ENCODE peak calls at places on chromosomes 12 and 14, in seven cellular contexts. Z, U, X, G, T, W and N are unnamed samples.

GRCh38 chr12:24931666-24932405 is 17.1 kb downstream of the BCAT1 start:
- DNase-seq in G (no peak), W (no peak), X (no peak), Z (no peak), U (peak), T (no peak), N (no peak)

GRCh38 chr12:72673853-72674252 is 401.7 kb downstream of the TRHDE start:
- DNase-seq in X (no peak), W (no peak), T (no peak), G (no peak), U (no peak), Z (no peak), N (no peak)

GRCh38 chr14:64971452-64971889 is 665 bp downstream of the RAB15 start:
- DNase-seq in X (no peak), Z (no peak), G (no peak), U (no peak), T (no peak), W (no peak), N (no peak)

GRCh38 chr12:2997989-2998670 is 38.9 kb downstream of the TEAD4 start:
- DNase-seq in Z (no peak), U (no peak), G (no peak), X (no peak), T (no peak), W (no peak), N (no peak)

GRCh38 chr12:53770281-53770680 is 18.5 kb upstream of the CISTR start:
- DNase-seq in U (peak), W (no peak), Z (no peak), G (no peak), X (peak), T (no peak), N (no peak)

GRCh38 chr12:99130808-99131538 is 485.9 kb downstream of the APAF1 start:
- DNase-seq in U (no peak), T (no peak), W (peak), X (no peak), G (no peak), Z (no peak), N (no peak)

GRCh38 chr12:75704664-75705063 is 193.3 kb upstream of the KRR1 start:
- DNase-seq in T (no peak), X (no peak), W (no peak), U (peak), Z (no peak), G (no peak), N (no peak)

GRCh38 chr14:103316723-103317122 is 17.3 kb upstream of the EIF5 start:
- DNase-seq in T (no peak), U (no peak), W (no peak), X (no peak), Z (no peak), G (no peak), N (peak)

GRCh38 chr12:131131808-131132117 is 178.1 kb downstream of the ADGRD1 start:
- DNase-seq in W (no peak), X (no peak), T (no peak), Z (no peak), G (no peak), U (no peak), N (no peak)

GRCh38 chr12:76704693-76705092 is 59.2 kb upstream of the ZDHHC17 start:
- DNase-seq in T (no peak), U (no peak), Z (no peak), W (no peak), X (no peak), G (no peak), N (no peak)

GRCh38 chr12:41514907-41515306 is 326.8 kb downstream of the PDZRN4 start:
- DNase-seq in T (peak), Z (no peak), G (no peak), X (no peak), W (no peak), U (no peak), N (no peak)

GRCh38 chr12:28876423-28876822 is 272.7 kb upstream of the FAR2 start:
- DNase-seq in W (no peak), U (no peak), Z (no peak), T (no peak), X (no peak), G (no peak), N (no peak)

GRCh38 chr14:90489916-90490726 is 93.3 kb downstream of the CALM1 start:
- DNase-seq in G (no peak), X (no peak), W (no peak), Z (no peak), U (peak), T (no peak), N (no peak)

GRCh38 chr12:101642115-101643067 is 47.6 kb downstream of the MYBPC1 start:
- DNase-seq in W (peak), X (no peak), U (no peak), T (peak), G (peak), Z (peak), N (peak)

GRCh38 chr12:47910486-47910885 is 5.7 kb upstream of the VDR start:
- DNase-seq in W (peak), T (peak), X (peak), U (no peak), Z (no peak), G (no peak), N (no peak)

GRCh38 chr12:120115692-120116442 is 686 bp downstream of the RAB35 start:
- DNase-seq in Z (no peak), X (peak), G (no peak), W (peak), U (peak), T (peak), N (peak)

GRCh38 chr14:59123975-59124374 is 64.5 kb upstream of the DAAM1 start:
- DNase-seq in Z (no peak), T (peak), X (peak), W (peak), G (no peak), U (peak), N (no peak)

GRCh38 chr14:99554757-99555531 is 49.1 kb downstream of the CCDC85C start:
- DNase-seq in U (no peak), T (no peak), G (no peak), X (no peak), W (no peak), Z (no peak), N (no peak)

GRCh38 chr14:41280745-41281144 is 325.9 kb upstream of the LRFN5 start:
- DNase-seq in G (no peak), T (peak), W (peak), U (no peak), X (peak), Z (no peak), N (no peak)

GRCh38 chr12:10048531-10048930 is 18.0 kb downstream of the CLEC9A start:
- DNase-seq in W (no peak), G (no peak), X (no peak), U (no peak), Z (no peak), T (no peak), N (no peak)

GRCh38 chr14:93964281-93964680 is 12.1 kb downstream of the ASB2 start:
- DNase-seq in X (no peak), W (no peak), Z (no peak), U (no peak), T (no peak), G (no peak), N (no peak)

GRCh38 chr12:25395227-25395626 is 144.5 kb upstream of the KRAS start:
- DNase-seq in G (no peak), T (no peak), W (no peak), U (no peak), X (no peak), Z (no peak), N (no peak)

GRCh38 chr12:49838973-49839633 is 3.8 kb downstream of the BCDIN3D start:
- DNase-seq in T (peak), U (peak), X (peak), Z (no peak), W (peak), G (no peak), N (no peak)

GRCh38 chr14:69624131-69624530 is 12.7 kb downstream of the SUSD6 start:
- DNase-seq in Z (no peak), G (no peak), T (no peak), W (no peak), U (no peak), X (no peak), N (no peak)

GRCh38 chr12:18284461-18284860 is 23.1 kb downstream of the PIK3C2G start:
- DNase-seq in W (no peak), T (no peak), U (no peak), Z (no peak), G (no peak), X (no peak), N (no peak)

GRCh38 chr12:12819221-12819620 is 6.1 kb downstream of the DDX47 start:
- DNase-seq in U (no peak), X (no peak), T (no peak), Z (no peak), W (no peak), G (no peak), N (no peak)

GRCh38 chr14:62313228-62313627 is 551.0 kb downstream of the SNAPC1 start:
- DNase-seq in T (no peak), G (no peak), X (no peak), U (no peak), W (no peak), Z (no peak), N (no peak)

GRCh38 chr14:53043107-53043704 is 92.4 kb upstream of the FERMT2 start:
- DNase-seq in W (peak), G (no peak), U (peak), T (no peak), X (peak), Z (no peak), N (no peak)

GRCh38 chr14:76426161-76426696 is 50.3 kb downstream of the ESRRB start:
- DNase-seq in Z (no peak), U (no peak), X (no peak), T (no peak), G (no peak), W (no peak), N (no peak)

GRCh38 chr14:76434220-76434619 is 58.3 kb downstream of the ESRRB start:
- DNase-seq in U (no peak), G (no peak), W (no peak), X (no peak), T (no peak), Z (no peak), N (no peak)

GRCh38 chr14:76430017-76430416 is 54.1 kb downstream of the ESRRB start:
- DNase-seq in W (no peak), G (no peak), U (no peak), T (no peak), Z (no peak), X (no peak), N (no peak)

GRCh38 chr14:76432967-76433752 is 57.2 kb downstream of the ESRRB start:
- DNase-seq in G (no peak), W (peak), T (peak), X (no peak), U (no peak), Z (peak), N (no peak)

GRCh38 chr14:76430475-76430980 is 54.6 kb downstream of the ESRRB start:
- DNase-seq in T (no peak), W (peak), G (no peak), X (no peak), U (no peak), Z (no peak), N (no peak)
- H4K8ac ChIP-seq in T (no peak), W (no peak), G (no peak), X (no peak), U (no peak), Z (no peak), N (no peak)

DNA sequence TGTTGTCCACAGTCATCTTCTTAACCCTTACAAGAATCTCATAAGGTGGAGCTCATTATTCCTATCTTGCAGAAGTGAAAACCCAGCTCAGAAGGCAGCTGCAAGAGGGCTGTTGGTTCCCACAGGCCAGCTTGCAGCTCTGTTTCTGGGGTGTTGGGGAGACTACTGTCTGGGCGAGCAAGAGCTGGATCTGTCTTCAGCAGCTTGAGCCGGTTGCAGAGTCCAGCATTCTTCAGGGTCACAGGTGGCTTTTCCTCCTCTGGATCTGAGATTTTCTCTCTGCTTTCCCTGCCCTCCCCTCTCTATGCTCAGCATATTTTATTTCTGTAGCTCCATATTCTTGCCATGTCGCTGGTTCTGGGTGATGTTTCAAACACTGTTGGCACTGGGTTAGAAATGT is 87.4 kb downstream of the PAPOLA start:
- DNase-seq in U (no peak), W (no peak), G (no peak), Z (no peak), X (no peak), T (no peak), N (peak)
- H3K23ac ChIP-seq in U (no peak), W (no peak), G (no peak), Z (no peak), X (no peak), T (no peak), N (no peak)

GRCh38 chr14:33430414-33430813 is 491.7 kb downstream of the NPAS3 start:
- DNase-seq in U (no peak), X (no peak), W (no peak), Z (peak), G (no peak), T (no peak), N (no peak)

GRCh38 chr14:33435911-33436310 is 497.2 kb downstream of the NPAS3 start:
- DNase-seq in X (peak), T (no peak), G (no peak), U (peak), Z (no peak), W (peak), N (no peak)

GRCh38 chr14:33432407-33433023 is 493.8 kb downstream of the NPAS3 start:
- DNase-seq in T (no peak), X (peak), G (no peak), Z (no peak), U (peak), W (peak), N (no peak)
- H4K8ac ChIP-seq in T (no peak), X (no peak), G (no peak), Z (no peak), U (no peak), W (no peak), N (no peak)

DNA sequence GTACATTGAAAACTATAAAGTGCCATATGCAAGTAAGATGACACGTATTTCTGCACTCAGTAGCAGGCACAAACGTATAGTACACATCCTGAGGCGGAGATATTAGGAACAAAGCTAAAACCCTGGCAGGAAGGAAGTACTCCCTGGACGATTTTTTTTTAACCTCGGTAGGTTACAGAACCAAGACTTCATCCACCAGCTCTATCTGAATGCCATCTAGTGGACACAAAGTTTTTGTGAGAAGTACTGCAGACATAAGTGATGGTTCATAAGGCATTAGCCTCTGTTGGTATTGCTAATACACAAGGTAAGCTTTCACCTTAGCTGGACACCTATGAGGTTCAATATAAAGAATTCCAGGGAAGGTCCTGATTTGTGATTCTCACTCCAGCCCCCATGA is 83.0 kb upstream of the CCDC196 start:
- DNase-seq in W (peak), T (peak), Z (no peak), X (peak), U (peak), G (no peak), N (no peak)
- H3K23ac ChIP-seq in W (no peak), T (no peak), Z (no peak), X (no peak), U (no peak), G (no peak), N (no peak)

DNA sequence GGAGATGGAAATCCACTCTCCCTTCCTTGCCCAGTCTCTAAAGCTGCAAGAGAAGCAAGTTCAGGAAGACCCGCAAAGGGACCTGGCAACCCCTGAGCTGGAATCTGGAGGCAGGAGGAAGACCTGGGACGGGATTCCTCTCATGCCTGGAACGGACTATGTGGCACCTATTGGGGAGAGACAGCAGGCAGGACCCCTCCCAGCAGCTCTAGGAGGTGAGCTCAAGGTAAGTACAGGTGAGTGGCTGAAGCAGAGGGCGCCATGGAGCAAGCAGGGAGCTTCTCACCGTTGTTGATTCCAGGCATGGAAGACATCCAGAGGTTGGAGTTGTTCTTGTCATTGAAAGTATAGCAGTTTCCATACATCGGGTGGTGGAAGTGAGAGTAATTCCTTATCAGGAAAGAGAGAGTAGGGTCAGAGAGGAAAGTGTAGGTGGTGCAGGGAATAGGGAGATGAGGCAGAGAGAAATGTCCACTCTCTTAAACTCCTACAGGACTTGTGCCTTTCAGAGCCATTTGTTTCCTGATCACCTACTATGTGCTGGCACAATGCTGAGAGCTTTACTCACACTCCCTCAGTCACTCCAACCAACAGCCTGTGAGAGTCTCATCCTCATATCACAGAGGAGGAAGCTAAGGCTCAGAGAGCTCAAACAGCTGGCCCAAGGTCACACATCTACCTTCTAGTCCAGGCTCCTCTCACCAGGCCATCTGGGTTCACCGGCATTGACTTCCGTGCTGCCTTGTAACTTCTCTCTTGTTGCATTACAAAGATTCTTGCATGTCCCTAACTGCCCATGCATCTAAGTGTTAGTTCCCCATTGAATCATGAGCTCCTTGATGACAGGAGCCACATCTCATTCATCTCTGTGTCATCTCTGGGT is 13.9 kb upstream of the TNFRSF1A start:
- DNase-seq in T (peak), W (no peak), X (no peak), Z (no peak), U (no peak), G (peak), N (peak)
- H4K8ac ChIP-seq in T (no peak), W (no peak), X (no peak), Z (no peak), U (no peak), G (no peak), N (no peak)

GRCh38 chr12:104137175-104137901 is 672 bp downstream of the NFYB start:
- DNase-seq in W (peak), T (peak), U (peak), Z (peak), X (peak), G (no peak), N (peak)

GRCh38 chr12:104136577-104136976 is 1.4 kb downstream of the NFYB start:
- DNase-seq in X (peak), U (peak), Z (no peak), T (no peak), G (no peak), W (no peak), N (no peak)

GRCh38 chr12:104134882-104135281 is 3.1 kb downstream of the NFYB start:
- DNase-seq in G (no peak), W (no peak), Z (no peak), X (no peak), T (no peak), U (no peak), N (no peak)

GRCh38 chr12:104138747-104139186 is 757 bp upstream of the NFYB start:
- DNase-seq in X (no peak), G (no peak), W (peak), T (peak), U (no peak), Z (peak), N (peak)

GRCh38 chr12:104137902-104138746 is at the start of gene NFYB:
- DNase-seq in G (peak), T (peak), Z (peak), W (peak), X (peak), U (peak), N (peak)
- H3K23ac ChIP-seq in G (no peak), T (peak), Z (peak), W (no peak), X (no peak), U (peak), N (no peak)